ENCODE peak calls at places on chromosomes 1 and 21, in four cellular contexts. One of them, this sample, is unnamed.
A peak's percentile ranks its signal among the peaks of the same experiment; 100 is the strongest.

GRCh38 chr21:33402011-33402979 is 918 bp upstream of the IFNGR2 start:
- DNase-seq in sciatic nerve: peak; percentile 83
- DNase-seq in AG04450: no peak
- DNase-seq in mesothelial cell of epicardium: no peak
- DNase-seq in this sample: no peak

GRCh38 chr1:83838573-83838972 is 160.4 kb downstream of the TTLL7 start:
- DNase-seq in mesothelial cell of epicardium: no peak
- DNase-seq in sciatic nerve: no peak
- DNase-seq in AG04450: no peak
- DNase-seq in this sample: no peak

GRCh38 chr1:204044448-204044847 is 28.5 kb upstream of the SOX13 start:
- DNase-seq in mesothelial cell of epicardium: no peak
- DNase-seq in AG04450: no peak
- DNase-seq in sciatic nerve: no peak
- DNase-seq in this sample: no peak

GRCh38 chr21:42980959-42981523 is 6.7 kb downstream of the PKNOX1 start:
- DNase-seq in mesothelial cell of epicardium: no peak
- DNase-seq in AG04450: no peak
- DNase-seq in sciatic nerve: no peak
- DNase-seq in this sample: no peak

GRCh38 chr21:26801524-26801923 is 43.7 kb downstream of the ADAMTS1 start:
- DNase-seq in sciatic nerve: no peak
- DNase-seq in AG04450: peak; percentile 84
- DNase-seq in mesothelial cell of epicardium: no peak
- DNase-seq in this sample: no peak

GRCh38 chr1:158506369-158506987 is 34.5 kb downstream of the OR10R2 start:
- DNase-seq in sciatic nerve: no peak
- DNase-seq in AG04450: no peak
- DNase-seq in mesothelial cell of epicardium: no peak
- DNase-seq in this sample: no peak

GRCh38 chr1:200036616-200037270 is 9.2 kb downstream of the NR5A2 start:
- DNase-seq in mesothelial cell of epicardium: no peak
- DNase-seq in sciatic nerve: peak; percentile 31
- DNase-seq in AG04450: no peak
- DNase-seq in this sample: no peak

GRCh38 chr1:202034683-202035462 is 24.5 kb downstream of the ELF3 start:
- DNase-seq in sciatic nerve: peak; percentile 87
- DNase-seq in AG04450: peak; percentile 89
- DNase-seq in mesothelial cell of epicardium: peak; percentile 70
- DNase-seq in this sample: no peak

GRCh38 chr1:183180213-183180612 is 5.9 kb upstream of the LAMC2 start:
- DNase-seq in mesothelial cell of epicardium: no peak
- DNase-seq in AG04450: peak; percentile 65
- DNase-seq in sciatic nerve: no peak
- DNase-seq in this sample: peak; percentile 87

GRCh38 chr1:56456426-56457101 is 122.8 kb downstream of the PLPP3 start:
- DNase-seq in mesothelial cell of epicardium: no peak
- DNase-seq in sciatic nerve: no peak
- DNase-seq in AG04450: no peak
- DNase-seq in this sample: no peak

GRCh38 chr1:4170953-4171352 is 270.9 kb upstream of the C1orf174 start:
- DNase-seq in sciatic nerve: no peak
- DNase-seq in AG04450: no peak
- DNase-seq in mesothelial cell of epicardium: no peak
- DNase-seq in this sample: no peak